ENCODE peak calls at places on chromosomes 12 and 14, in six cellular contexts. U is NCI-H510A, K is EL, B is activated gamma-delta T cell, X is GM19239, D is fibroblast of the aortic adventitia. F is an unnamed sample.

GRCh38 chr14:33555710-33556350 is 395.0 kb downstream of the EGLN3 start:
- DNase-seq in K (peak; percentile 15), U (no peak), B (no peak), D (peak; percentile 41), X (no peak), F (no peak)

GRCh38 chr12:12510141-12510540 is 52.5 kb downstream of the DUSP16 start:
- DNase-seq in D (peak; percentile 39), U (no peak), X (no peak), K (peak; percentile 79), B (no peak), F (no peak)

GRCh38 chr12:3677609-3678008 is 75.3 kb downstream of the CRACR2A start:
- DNase-seq in B (no peak), K (no peak), U (no peak), D (no peak), X (no peak), F (no peak)

GRCh38 chr12:123267991-123268843 is 3.4 kb downstream of the CDK2AP1 start:
- DNase-seq in D (no peak), U (peak; percentile 31), K (no peak), B (no peak), X (no peak), F (peak; percentile 81)

GRCh38 chr12:79659961-79660431 is 30.8 kb downstream of the PAWR start:
- DNase-seq in D (peak; percentile 28), B (no peak), U (no peak), K (peak; percentile 11), X (no peak), F (no peak)

GRCh38 chr14:103385994-103386491 is 828 bp downstream of the MARK3 start:
- DNase-seq in K (peak; percentile 32), X (no peak), U (no peak), D (peak; percentile 31), B (no peak), F (peak; percentile 26)

GRCh38 chr14:95092723-95093122 is 64.6 kb downstream of the DICER1 start:
- DNase-seq in U (no peak), K (no peak), D (no peak), B (no peak), X (no peak), F (no peak)

GRCh38 chr12:8742501-8742900 is 44.7 kb downstream of the RIMKLB start:
- DNase-seq in X (no peak), K (peak; percentile 62), D (peak; percentile 71), U (no peak), B (no peak), F (no peak)

GRCh38 chr12:85029456-85029855 is 6.6 kb downstream of the TSPAN19 start:
- DNase-seq in U (no peak), X (no peak), K (peak; percentile 9), D (peak; percentile 61), B (no peak), F (no peak)

GRCh38 chr14:74516451-74517155 is 23.0 kb downstream of the ISCA2 start:
- DNase-seq in B (no peak), K (peak; percentile 58), X (no peak), U (no peak), D (no peak), F (no peak)

GRCh38 chr12:26238341-26239126 is 43.2 kb downstream of the SSPN start:
- DNase-seq in K (no peak), X (no peak), D (peak; percentile 88), B (no peak), U (no peak), F (no peak)

GRCh38 chr14:56116128-56116900 is 1.9 kb upstream of the PELI2 start:
- DNase-seq in X (no peak), B (no peak), U (no peak), K (no peak), D (no peak), F (no peak)

F was measured in head of caudate nucleus.